ENCODE peak calls at places on chromosomes 6 and 20, in eight cellular contexts. One of them, this sample, is unnamed.

GRCh38 chr20:20210327-20210726 is 157.6 kb upstream of the INSM1 start:
- DNase-seq in ureter: no peak
- DNase-seq in renal cortical epithelial cell: no peak
- DNase-seq in natural killer cell: no peak
- DNase-seq in GM12892: no peak
- DNase-seq in CD4-positive, CD25-positive, alpha-beta regulatory T cell: no peak
- DNase-seq in NCI-H1092 treated with DMSO at 0.1 percent for 48 hours: no peak
- DNase-seq in EH: peak
- DNase-seq in this sample: no peak

GRCh38 chr6:97440590-97441176 is 157.7 kb upstream of the MMS22L start:
- DNase-seq in ureter: no peak
- DNase-seq in renal cortical epithelial cell: peak
- DNase-seq in natural killer cell: no peak
- DNase-seq in GM12892: no peak
- DNase-seq in CD4-positive, CD25-positive, alpha-beta regulatory T cell: no peak
- DNase-seq in NCI-H1092 treated with DMSO at 0.1 percent for 48 hours: peak
- DNase-seq in EH: peak
- DNase-seq in this sample: peak

GRCh38 chr6:143592335-143592734 is 80.8 kb upstream of the FUCA2 start:
- DNase-seq in ureter: no peak
- DNase-seq in renal cortical epithelial cell: no peak
- DNase-seq in natural killer cell: no peak
- DNase-seq in GM12892: no peak
- DNase-seq in CD4-positive, CD25-positive, alpha-beta regulatory T cell: no peak
- DNase-seq in NCI-H1092 treated with DMSO at 0.1 percent for 48 hours: no peak
- DNase-seq in EH: no peak
- DNase-seq in this sample: no peak

GRCh38 chr6:149429427-149430360 is 29.6 kb downstream of the SUMO4 start:
- DNase-seq in ureter: no peak
- DNase-seq in renal cortical epithelial cell: no peak
- DNase-seq in natural killer cell: no peak
- DNase-seq in GM12892: no peak
- DNase-seq in CD4-positive, CD25-positive, alpha-beta regulatory T cell: no peak
- DNase-seq in NCI-H1092 treated with DMSO at 0.1 percent for 48 hours: no peak
- DNase-seq in EH: no peak
- DNase-seq in this sample: no peak

GRCh38 chr6:5105146-5105545 is 20.0 kb downstream of the PPP1R3G start:
- DNase-seq in ureter: no peak
- DNase-seq in renal cortical epithelial cell: no peak
- DNase-seq in natural killer cell: no peak
- DNase-seq in GM12892: no peak
- DNase-seq in CD4-positive, CD25-positive, alpha-beta regulatory T cell: no peak
- DNase-seq in NCI-H1092 treated with DMSO at 0.1 percent for 48 hours: no peak
- DNase-seq in EH: no peak
- DNase-seq in this sample: no peak

GRCh38 chr20:31819083-31819784 is at the start of gene MYLK2:
- DNase-seq in ureter: no peak
- DNase-seq in renal cortical epithelial cell: no peak
- DNase-seq in natural killer cell: no peak
- DNase-seq in GM12892: no peak
- DNase-seq in CD4-positive, CD25-positive, alpha-beta regulatory T cell: no peak
- DNase-seq in NCI-H1092 treated with DMSO at 0.1 percent for 48 hours: peak
- DNase-seq in EH: no peak
- DNase-seq in this sample: no peak

GRCh38 chr6:105072799-105073199 is 107.0 kb downstream of the POPDC3 start:
- DNase-seq in ureter: no peak
- DNase-seq in renal cortical epithelial cell: peak
- DNase-seq in natural killer cell: no peak
- DNase-seq in GM12892: no peak
- DNase-seq in CD4-positive, CD25-positive, alpha-beta regulatory T cell: no peak
- DNase-seq in NCI-H1092 treated with DMSO at 0.1 percent for 48 hours: no peak
- DNase-seq in EH: peak
- DNase-seq in this sample: no peak

GRCh38 chr20:32285621-32286334 is 8.3 kb downstream of the KIF3B start:
- DNase-seq in ureter: no peak
- DNase-seq in renal cortical epithelial cell: no peak
- DNase-seq in natural killer cell: peak
- DNase-seq in GM12892: no peak
- DNase-seq in CD4-positive, CD25-positive, alpha-beta regulatory T cell: peak
- DNase-seq in NCI-H1092 treated with DMSO at 0.1 percent for 48 hours: no peak
- DNase-seq in EH: peak
- DNase-seq in this sample: no peak

GRCh38 chr6:151240861-151241642 is 1.3 kb downstream of the AKAP12 start:
- DNase-seq in ureter: peak
- DNase-seq in renal cortical epithelial cell: peak
- DNase-seq in natural killer cell: no peak
- DNase-seq in GM12892: peak
- DNase-seq in CD4-positive, CD25-positive, alpha-beta regulatory T cell: peak
- DNase-seq in NCI-H1092 treated with DMSO at 0.1 percent for 48 hours: peak
- DNase-seq in EH: peak
- DNase-seq in this sample: peak

GRCh38 chr20:12049125-12049524 is 131.4 kb downstream of the BTBD3 start:
- DNase-seq in ureter: no peak
- DNase-seq in renal cortical epithelial cell: peak
- DNase-seq in natural killer cell: no peak
- DNase-seq in GM12892: no peak
- DNase-seq in CD4-positive, CD25-positive, alpha-beta regulatory T cell: no peak
- DNase-seq in NCI-H1092 treated with DMSO at 0.1 percent for 48 hours: no peak
- DNase-seq in EH: no peak
- DNase-seq in this sample: no peak

GRCh38 chr20:21832442-21833152 is 127.1 kb downstream of the PAX1 start:
- DNase-seq in ureter: no peak
- DNase-seq in renal cortical epithelial cell: no peak
- DNase-seq in natural killer cell: no peak
- DNase-seq in GM12892: no peak
- DNase-seq in CD4-positive, CD25-positive, alpha-beta regulatory T cell: no peak
- DNase-seq in NCI-H1092 treated with DMSO at 0.1 percent for 48 hours: no peak
- DNase-seq in EH: no peak
- DNase-seq in this sample: no peak

GRCh38 chr6:104613416-104614001 is 246.2 kb downstream of the HACE1 start:
- DNase-seq in ureter: no peak
- DNase-seq in renal cortical epithelial cell: peak
- DNase-seq in natural killer cell: no peak
- DNase-seq in GM12892: no peak
- DNase-seq in CD4-positive, CD25-positive, alpha-beta regulatory T cell: no peak
- DNase-seq in NCI-H1092 treated with DMSO at 0.1 percent for 48 hours: no peak
- DNase-seq in EH: peak
- DNase-seq in this sample: no peak

GRCh38 chr20:330233-331149 is 5.1 kb downstream of the SOX12 start:
- DNase-seq in ureter: no peak
- DNase-seq in renal cortical epithelial cell: peak
- DNase-seq in natural killer cell: peak
- DNase-seq in GM12892: peak
- DNase-seq in CD4-positive, CD25-positive, alpha-beta regulatory T cell: peak
- DNase-seq in NCI-H1092 treated with DMSO at 0.1 percent for 48 hours: peak
- DNase-seq in EH: peak
- DNase-seq in this sample: peak

GRCh38 chr20:58310291-58310782 is 822 bp downstream of the RAB22A start:
- DNase-seq in ureter: no peak
- DNase-seq in renal cortical epithelial cell: peak
- DNase-seq in natural killer cell: no peak
- DNase-seq in GM12892: no peak
- DNase-seq in CD4-positive, CD25-positive, alpha-beta regulatory T cell: peak
- DNase-seq in NCI-H1092 treated with DMSO at 0.1 percent for 48 hours: no peak
- DNase-seq in EH: peak
- DNase-seq in this sample: no peak

GRCh38 chr20:61516398-61517208 is 264.5 kb downstream of the CDH4 start:
- DNase-seq in ureter: no peak
- DNase-seq in renal cortical epithelial cell: peak
- DNase-seq in natural killer cell: no peak
- DNase-seq in GM12892: no peak
- DNase-seq in CD4-positive, CD25-positive, alpha-beta regulatory T cell: no peak
- DNase-seq in NCI-H1092 treated with DMSO at 0.1 percent for 48 hours: no peak
- DNase-seq in EH: peak
- DNase-seq in this sample: no peak

GRCh38 chr6:16949696-16950095 is 152.2 kb upstream of the STMND1 start:
- DNase-seq in ureter: no peak
- DNase-seq in renal cortical epithelial cell: no peak
- DNase-seq in natural killer cell: no peak
- DNase-seq in GM12892: no peak
- DNase-seq in CD4-positive, CD25-positive, alpha-beta regulatory T cell: no peak
- DNase-seq in NCI-H1092 treated with DMSO at 0.1 percent for 48 hours: no peak
- DNase-seq in EH: peak
- DNase-seq in this sample: no peak

GRCh38 chr20:35988910-35989463 is 20.6 kb downstream of the CNBD2 start:
- DNase-seq in ureter: no peak
- DNase-seq in renal cortical epithelial cell: no peak
- DNase-seq in natural killer cell: no peak
- DNase-seq in GM12892: no peak
- DNase-seq in CD4-positive, CD25-positive, alpha-beta regulatory T cell: no peak
- DNase-seq in NCI-H1092 treated with DMSO at 0.1 percent for 48 hours: no peak
- DNase-seq in EH: peak
- DNase-seq in this sample: no peak

GRCh38 chr6:51260003-51260402 is 441.3 kb downstream of the TFAP2B start:
- DNase-seq in ureter: no peak
- DNase-seq in renal cortical epithelial cell: no peak
- DNase-seq in natural killer cell: no peak
- DNase-seq in GM12892: no peak
- DNase-seq in CD4-positive, CD25-positive, alpha-beta regulatory T cell: no peak
- DNase-seq in NCI-H1092 treated with DMSO at 0.1 percent for 48 hours: no peak
- DNase-seq in EH: no peak
- DNase-seq in this sample: no peak

GRCh38 chr6:158870418-158870957 is 51.3 kb upstream of the EZR start:
- DNase-seq in ureter: no peak
- DNase-seq in renal cortical epithelial cell: no peak
- DNase-seq in natural killer cell: no peak
- DNase-seq in GM12892: no peak
- DNase-seq in CD4-positive, CD25-positive, alpha-beta regulatory T cell: no peak
- DNase-seq in NCI-H1092 treated with DMSO at 0.1 percent for 48 hours: no peak
- DNase-seq in EH: no peak
- DNase-seq in this sample: no peak

GRCh38 chr6:106511274-106512047 is 117.8 kb downstream of the RTN4IP1 start:
- DNase-seq in ureter: no peak
- DNase-seq in renal cortical epithelial cell: peak
- DNase-seq in natural killer cell: peak
- DNase-seq in GM12892: peak
- DNase-seq in CD4-positive, CD25-positive, alpha-beta regulatory T cell: peak
- DNase-seq in NCI-H1092 treated with DMSO at 0.1 percent for 48 hours: no peak
- DNase-seq in EH: peak
- DNase-seq in this sample: no peak

GRCh38 chr20:59783020-59784010 is 150.1 kb downstream of the SYCP2 start:
- DNase-seq in ureter: peak
- DNase-seq in renal cortical epithelial cell: peak
- DNase-seq in natural killer cell: peak
- DNase-seq in GM12892: peak
- DNase-seq in CD4-positive, CD25-positive, alpha-beta regulatory T cell: peak
- DNase-seq in NCI-H1092 treated with DMSO at 0.1 percent for 48 hours: peak
- DNase-seq in EH: peak
- DNase-seq in this sample: no peak

GRCh38 chr20:4165984-4166725 is 150.8 kb upstream of the RNF24 start:
- DNase-seq in ureter: no peak
- DNase-seq in renal cortical epithelial cell: no peak
- DNase-seq in natural killer cell: no peak
- DNase-seq in GM12892: no peak
- DNase-seq in CD4-positive, CD25-positive, alpha-beta regulatory T cell: no peak
- DNase-seq in NCI-H1092 treated with DMSO at 0.1 percent for 48 hours: no peak
- DNase-seq in EH: no peak
- DNase-seq in this sample: no peak

GRCh38 chr6:159633196-159633595 is 59.8 kb downstream of the SOD2 start:
- DNase-seq in ureter: no peak
- DNase-seq in renal cortical epithelial cell: no peak
- DNase-seq in natural killer cell: no peak
- DNase-seq in GM12892: no peak
- DNase-seq in CD4-positive, CD25-positive, alpha-beta regulatory T cell: peak
- DNase-seq in NCI-H1092 treated with DMSO at 0.1 percent for 48 hours: no peak
- DNase-seq in EH: peak
- DNase-seq in this sample: no peak

GRCh38 chr20:32168184-32168910 is 39.2 kb downstream of the PLAGL2 start:
- DNase-seq in ureter: no peak
- DNase-seq in renal cortical epithelial cell: peak
- DNase-seq in natural killer cell: no peak
- DNase-seq in GM12892: no peak
- DNase-seq in CD4-positive, CD25-positive, alpha-beta regulatory T cell: no peak
- DNase-seq in NCI-H1092 treated with DMSO at 0.1 percent for 48 hours: no peak
- DNase-seq in EH: peak
- DNase-seq in this sample: no peak